ENCODE peak calls at places on chromosomes 16 and 17, in ten cellular contexts. One of them, this sample, is unnamed. For H3K9me3, the result is how much of the 10 kb centered on the place peaks cover.

GRCh38 chr17:33385133-33385532 is 92.0 kb upstream of the ASIC2 start:
- DNase-seq in ascending aorta: no peak
- DNase-seq in CD8-positive, alpha-beta T cell: no peak
- DNase-seq in tibial artery: no peak
- DNase-seq in colonic mucosa: no peak
- DNase-seq in hepatocyte: peak
- DNase-seq in right cardiac atrium: no peak
- DNase-seq in Peyer's patch: no peak
- DNase-seq in naive thymus-derived CD4-positive, alpha-beta T cell: no peak
- DNase-seq in astrocyte: no peak
- DNase-seq in this sample: no peak

GRCh38 chr17:76905836-76906235 is 37.6 kb downstream of the MGAT5B start:
- DNase-seq in ascending aorta: no peak
- DNase-seq in CD8-positive, alpha-beta T cell: no peak
- DNase-seq in tibial artery: no peak
- DNase-seq in colonic mucosa: no peak
- DNase-seq in hepatocyte: no peak
- DNase-seq in right cardiac atrium: peak
- DNase-seq in Peyer's patch: no peak
- DNase-seq in naive thymus-derived CD4-positive, alpha-beta T cell: no peak
- DNase-seq in astrocyte: no peak
- DNase-seq in this sample: no peak

GRCh38 chr17:61744804-61745203 is 118.5 kb downstream of the BRIP1 start:
- DNase-seq in ascending aorta: no peak
- DNase-seq in CD8-positive, alpha-beta T cell: no peak
- DNase-seq in tibial artery: no peak
- DNase-seq in colonic mucosa: no peak
- DNase-seq in hepatocyte: no peak
- DNase-seq in right cardiac atrium: no peak
- DNase-seq in Peyer's patch: no peak
- DNase-seq in naive thymus-derived CD4-positive, alpha-beta T cell: no peak
- DNase-seq in astrocyte: no peak
- DNase-seq in this sample: no peak

GRCh38 chr17:31388770-31389672 is 2.5 kb upstream of the RAB11FIP4 start:
- DNase-seq in ascending aorta: no peak
- DNase-seq in CD8-positive, alpha-beta T cell: no peak
- DNase-seq in tibial artery: peak
- DNase-seq in colonic mucosa: no peak
- DNase-seq in hepatocyte: peak
- DNase-seq in right cardiac atrium: no peak
- DNase-seq in Peyer's patch: no peak
- DNase-seq in naive thymus-derived CD4-positive, alpha-beta T cell: peak
- DNase-seq in astrocyte: no peak
- DNase-seq in this sample: no peak

GRCh38 chr16:995087-995486 is 13.5 kb downstream of the SOX8 start:
- DNase-seq in ascending aorta: no peak
- DNase-seq in CD8-positive, alpha-beta T cell: no peak
- DNase-seq in tibial artery: no peak
- DNase-seq in colonic mucosa: no peak
- DNase-seq in hepatocyte: no peak
- DNase-seq in right cardiac atrium: no peak
- DNase-seq in Peyer's patch: no peak
- DNase-seq in naive thymus-derived CD4-positive, alpha-beta T cell: no peak
- DNase-seq in astrocyte: peak
- DNase-seq in this sample: no peak

GRCh38 chr17:35612924-35613521 is 25.9 kb downstream of the AP2B1 start:
- DNase-seq in ascending aorta: no peak
- DNase-seq in CD8-positive, alpha-beta T cell: no peak
- DNase-seq in tibial artery: no peak
- DNase-seq in colonic mucosa: peak
- DNase-seq in hepatocyte: peak
- DNase-seq in right cardiac atrium: no peak
- DNase-seq in Peyer's patch: peak
- DNase-seq in naive thymus-derived CD4-positive, alpha-beta T cell: peak
- DNase-seq in astrocyte: peak
- DNase-seq in this sample: no peak

GRCh38 chr17:17139972-17140589 is 66.1 kb downstream of the PLD6 start:
- DNase-seq in ascending aorta: no peak
- DNase-seq in CD8-positive, alpha-beta T cell: no peak
- DNase-seq in tibial artery: no peak
- DNase-seq in colonic mucosa: no peak
- DNase-seq in hepatocyte: no peak
- DNase-seq in right cardiac atrium: peak
- DNase-seq in Peyer's patch: no peak
- DNase-seq in naive thymus-derived CD4-positive, alpha-beta T cell: no peak
- DNase-seq in astrocyte: no peak
- DNase-seq in this sample: no peak

GRCh38 chr16:74740795-74741304 is 33.8 kb downstream of the FA2H start:
- DNase-seq in ascending aorta: no peak
- DNase-seq in CD8-positive, alpha-beta T cell: no peak
- DNase-seq in tibial artery: no peak
- DNase-seq in colonic mucosa: peak
- DNase-seq in hepatocyte: no peak
- DNase-seq in right cardiac atrium: no peak
- DNase-seq in Peyer's patch: peak
- DNase-seq in naive thymus-derived CD4-positive, alpha-beta T cell: no peak
- DNase-seq in astrocyte: peak
- DNase-seq in this sample: no peak

GRCh38 chr16:29315916-29316517 is 90.5 kb downstream of the NPIPB11 start:
- DNase-seq in ascending aorta: no peak
- DNase-seq in CD8-positive, alpha-beta T cell: no peak
- DNase-seq in tibial artery: peak
- DNase-seq in colonic mucosa: no peak
- DNase-seq in hepatocyte: no peak
- DNase-seq in right cardiac atrium: no peak
- DNase-seq in Peyer's patch: no peak
- DNase-seq in naive thymus-derived CD4-positive, alpha-beta T cell: no peak
- DNase-seq in astrocyte: no peak
- DNase-seq in this sample: no peak

GRCh38 chr17:33948299-33948698 is 306.8 kb upstream of the CCL2 start:
- DNase-seq in ascending aorta: no peak
- DNase-seq in CD8-positive, alpha-beta T cell: no peak
- DNase-seq in tibial artery: no peak
- DNase-seq in colonic mucosa: no peak
- DNase-seq in hepatocyte: no peak
- DNase-seq in right cardiac atrium: no peak
- DNase-seq in Peyer's patch: no peak
- DNase-seq in naive thymus-derived CD4-positive, alpha-beta T cell: no peak
- DNase-seq in astrocyte: no peak
- DNase-seq in this sample: no peak

GRCh38 chr16:24906199-24906808 is 60.5 kb downstream of the SLC5A11 start:
- DNase-seq in ascending aorta: no peak
- DNase-seq in CD8-positive, alpha-beta T cell: no peak
- DNase-seq in tibial artery: no peak
- DNase-seq in colonic mucosa: no peak
- DNase-seq in hepatocyte: peak
- DNase-seq in right cardiac atrium: no peak
- DNase-seq in Peyer's patch: no peak
- DNase-seq in naive thymus-derived CD4-positive, alpha-beta T cell: no peak
- DNase-seq in astrocyte: peak
- DNase-seq in this sample: no peak

GRCh38 chr16:82340531-82340930 is 170.5 kb upstream of the MPHOSPH6 start:
- DNase-seq in ascending aorta: no peak
- DNase-seq in CD8-positive, alpha-beta T cell: no peak
- DNase-seq in tibial artery: no peak
- DNase-seq in colonic mucosa: no peak
- DNase-seq in hepatocyte: no peak
- DNase-seq in right cardiac atrium: no peak
- DNase-seq in Peyer's patch: no peak
- DNase-seq in naive thymus-derived CD4-positive, alpha-beta T cell: no peak
- DNase-seq in astrocyte: no peak
- DNase-seq in this sample: no peak

GRCh38 chr16:57525761-57526160 is 10.6 kb downstream of the CCDC102A start:
- DNase-seq in ascending aorta: no peak
- DNase-seq in CD8-positive, alpha-beta T cell: no peak
- DNase-seq in tibial artery: no peak
- DNase-seq in colonic mucosa: no peak
- DNase-seq in hepatocyte: no peak
- DNase-seq in right cardiac atrium: no peak
- DNase-seq in Peyer's patch: no peak
- DNase-seq in naive thymus-derived CD4-positive, alpha-beta T cell: no peak
- DNase-seq in astrocyte: no peak
- DNase-seq in this sample: no peak

GRCh38 chr16:68264128-68265077 is at the start of gene SLC7A6:
- DNase-seq in ascending aorta: peak
- DNase-seq in CD8-positive, alpha-beta T cell: peak
- DNase-seq in tibial artery: peak
- DNase-seq in colonic mucosa: peak
- DNase-seq in hepatocyte: peak
- DNase-seq in right cardiac atrium: peak
- DNase-seq in Peyer's patch: peak
- DNase-seq in naive thymus-derived CD4-positive, alpha-beta T cell: peak
- DNase-seq in astrocyte: peak
- DNase-seq in this sample: peak

GRCh38 chr16:85253127-85253941 is 141.1 kb upstream of the CIBAR2 start:
- DNase-seq in ascending aorta: no peak
- DNase-seq in CD8-positive, alpha-beta T cell: peak
- DNase-seq in tibial artery: no peak
- DNase-seq in colonic mucosa: peak
- DNase-seq in hepatocyte: peak
- DNase-seq in right cardiac atrium: peak
- DNase-seq in Peyer's patch: peak
- DNase-seq in naive thymus-derived CD4-positive, alpha-beta T cell: peak
- DNase-seq in astrocyte: no peak
- DNase-seq in this sample: peak

GRCh38 chr17:7429722-7430121 is 1.1 kb downstream of the SPEM3 start:
- DNase-seq in ascending aorta: no peak
- DNase-seq in CD8-positive, alpha-beta T cell: no peak
- DNase-seq in tibial artery: no peak
- DNase-seq in colonic mucosa: no peak
- DNase-seq in hepatocyte: no peak
- DNase-seq in right cardiac atrium: peak
- DNase-seq in Peyer's patch: no peak
- DNase-seq in naive thymus-derived CD4-positive, alpha-beta T cell: no peak
- DNase-seq in astrocyte: no peak
- DNase-seq in this sample: no peak

GRCh38 chr16:29678691-29679267 is at the start of gene QPRT:
- DNase-seq in ascending aorta: no peak
- DNase-seq in CD8-positive, alpha-beta T cell: no peak
- DNase-seq in tibial artery: no peak
- DNase-seq in colonic mucosa: peak
- DNase-seq in hepatocyte: peak
- DNase-seq in right cardiac atrium: peak
- DNase-seq in Peyer's patch: peak
- DNase-seq in naive thymus-derived CD4-positive, alpha-beta T cell: no peak
- DNase-seq in astrocyte: peak
- DNase-seq in this sample: no peak

GRCh38 chr17:21298983-21299519 is 14.5 kb downstream of the MAP2K3 start:
- DNase-seq in ascending aorta: no peak
- DNase-seq in CD8-positive, alpha-beta T cell: no peak
- DNase-seq in tibial artery: no peak
- DNase-seq in colonic mucosa: no peak
- DNase-seq in hepatocyte: no peak
- DNase-seq in right cardiac atrium: peak
- DNase-seq in Peyer's patch: no peak
- DNase-seq in naive thymus-derived CD4-positive, alpha-beta T cell: no peak
- DNase-seq in astrocyte: no peak
- DNase-seq in this sample: no peak
- H3K9me3 ChIP-seq in ascending aorta: under half
- H3K9me3 ChIP-seq in CD8-positive, alpha-beta T cell: under half
- H3K9me3 ChIP-seq in tibial artery: under half
- H3K9me3 ChIP-seq in colonic mucosa: under half
- H3K9me3 ChIP-seq in hepatocyte: under half
- H3K9me3 ChIP-seq in right cardiac atrium: under half
- H3K9me3 ChIP-seq in Peyer's patch: under half
- H3K9me3 ChIP-seq in naive thymus-derived CD4-positive, alpha-beta T cell: under half
- H3K9me3 ChIP-seq in astrocyte: under half
- H3K9me3 ChIP-seq in this sample: under half

GRCh38 chr16:10412935-10413601 is 27.2 kb downstream of the ATF7IP2 start:
- DNase-seq in ascending aorta: no peak
- DNase-seq in CD8-positive, alpha-beta T cell: no peak
- DNase-seq in tibial artery: no peak
- DNase-seq in colonic mucosa: no peak
- DNase-seq in hepatocyte: no peak
- DNase-seq in right cardiac atrium: no peak
- DNase-seq in Peyer's patch: no peak
- DNase-seq in naive thymus-derived CD4-positive, alpha-beta T cell: no peak
- DNase-seq in astrocyte: no peak
- DNase-seq in this sample: no peak

GRCh38 chr16:10405386-10405939 is 19.6 kb downstream of the ATF7IP2 start:
- DNase-seq in ascending aorta: no peak
- DNase-seq in CD8-positive, alpha-beta T cell: no peak
- DNase-seq in tibial artery: no peak
- DNase-seq in colonic mucosa: no peak
- DNase-seq in hepatocyte: no peak
- DNase-seq in right cardiac atrium: no peak
- DNase-seq in Peyer's patch: no peak
- DNase-seq in naive thymus-derived CD4-positive, alpha-beta T cell: no peak
- DNase-seq in astrocyte: peak
- DNase-seq in this sample: no peak

GRCh38 chr16:10402975-10403374 is 17.1 kb downstream of the ATF7IP2 start:
- DNase-seq in ascending aorta: no peak
- DNase-seq in CD8-positive, alpha-beta T cell: no peak
- DNase-seq in tibial artery: no peak
- DNase-seq in colonic mucosa: no peak
- DNase-seq in hepatocyte: no peak
- DNase-seq in right cardiac atrium: no peak
- DNase-seq in Peyer's patch: no peak
- DNase-seq in naive thymus-derived CD4-positive, alpha-beta T cell: no peak
- DNase-seq in astrocyte: no peak
- DNase-seq in this sample: no peak

GRCh38 chr16:10410469-10410868 is 24.6 kb downstream of the ATF7IP2 start:
- DNase-seq in ascending aorta: no peak
- DNase-seq in CD8-positive, alpha-beta T cell: no peak
- DNase-seq in tibial artery: no peak
- DNase-seq in colonic mucosa: no peak
- DNase-seq in hepatocyte: no peak
- DNase-seq in right cardiac atrium: no peak
- DNase-seq in Peyer's patch: no peak
- DNase-seq in naive thymus-derived CD4-positive, alpha-beta T cell: no peak
- DNase-seq in astrocyte: no peak
- DNase-seq in this sample: no peak

GRCh38 chr16:10408824-10409381 is 23.0 kb downstream of the ATF7IP2 start:
- DNase-seq in ascending aorta: no peak
- DNase-seq in CD8-positive, alpha-beta T cell: no peak
- DNase-seq in tibial artery: no peak
- DNase-seq in colonic mucosa: no peak
- DNase-seq in hepatocyte: no peak
- DNase-seq in right cardiac atrium: no peak
- DNase-seq in Peyer's patch: no peak
- DNase-seq in naive thymus-derived CD4-positive, alpha-beta T cell: no peak
- DNase-seq in astrocyte: peak
- DNase-seq in this sample: no peak
- H3K9me3 ChIP-seq in ascending aorta: under half
- H3K9me3 ChIP-seq in CD8-positive, alpha-beta T cell: under half
- H3K9me3 ChIP-seq in tibial artery: under half
- H3K9me3 ChIP-seq in colonic mucosa: under half
- H3K9me3 ChIP-seq in hepatocyte: under half
- H3K9me3 ChIP-seq in right cardiac atrium: under half
- H3K9me3 ChIP-seq in Peyer's patch: under half
- H3K9me3 ChIP-seq in naive thymus-derived CD4-positive, alpha-beta T cell: under half
- H3K9me3 ChIP-seq in astrocyte: under half
- H3K9me3 ChIP-seq in this sample: under half

GRCh38 chr17:69715656-69716055 is 301.2 kb downstream of the MAP2K6 start:
- DNase-seq in ascending aorta: no peak
- DNase-seq in CD8-positive, alpha-beta T cell: no peak
- DNase-seq in tibial artery: no peak
- DNase-seq in colonic mucosa: no peak
- DNase-seq in hepatocyte: no peak
- DNase-seq in right cardiac atrium: no peak
- DNase-seq in Peyer's patch: no peak
- DNase-seq in naive thymus-derived CD4-positive, alpha-beta T cell: no peak
- DNase-seq in astrocyte: no peak
- DNase-seq in this sample: no peak
- H3K9me3 ChIP-seq in ascending aorta: under half
- H3K9me3 ChIP-seq in CD8-positive, alpha-beta T cell: under half
- H3K9me3 ChIP-seq in tibial artery: under half
- H3K9me3 ChIP-seq in colonic mucosa: under half
- H3K9me3 ChIP-seq in hepatocyte: under half
- H3K9me3 ChIP-seq in right cardiac atrium: under half
- H3K9me3 ChIP-seq in Peyer's patch: under half
- H3K9me3 ChIP-seq in naive thymus-derived CD4-positive, alpha-beta T cell: under half
- H3K9me3 ChIP-seq in astrocyte: under half
- H3K9me3 ChIP-seq in this sample: under half

GRCh38 chr17:5183410-5183793 is 8.3 kb downstream of the ZNF594 start:
- DNase-seq in ascending aorta: no peak
- DNase-seq in CD8-positive, alpha-beta T cell: no peak
- DNase-seq in tibial artery: no peak
- DNase-seq in colonic mucosa: no peak
- DNase-seq in hepatocyte: no peak
- DNase-seq in right cardiac atrium: no peak
- DNase-seq in Peyer's patch: no peak
- DNase-seq in naive thymus-derived CD4-positive, alpha-beta T cell: no peak
- DNase-seq in astrocyte: no peak
- DNase-seq in this sample: no peak
- H3K9me3 ChIP-seq in ascending aorta: half or more
- H3K9me3 ChIP-seq in CD8-positive, alpha-beta T cell: under half
- H3K9me3 ChIP-seq in tibial artery: under half
- H3K9me3 ChIP-seq in colonic mucosa: under half
- H3K9me3 ChIP-seq in hepatocyte: half or more
- H3K9me3 ChIP-seq in right cardiac atrium: under half
- H3K9me3 ChIP-seq in Peyer's patch: under half
- H3K9me3 ChIP-seq in naive thymus-derived CD4-positive, alpha-beta T cell: half or more
- H3K9me3 ChIP-seq in astrocyte: half or more
- H3K9me3 ChIP-seq in this sample: under half

This sample was measured in lung.